ENCODE peak calls at places on chromosome 3, in four cellular contexts. A is K562, L is HepG2, O is A549. J is an unnamed sample.

GRCh38 chr3:147939425-147940196 is 530.4 kb downstream of the ZIC1 start:
- DNase-seq in A (no peak), L (no peak), O (no peak), J (no peak)

GRCh38 chr3:176767385-176767784 is 429.9 kb downstream of the TBL1XR1 start:
- DNase-seq in A (no peak), L (no peak), O (no peak), J (no peak)

GRCh38 chr3:136336329-136337100 is 86.4 kb downstream of the PCCB start:
- DNase-seq in A (no peak), L (no peak), O (no peak), J (no peak)

GRCh38 chr3:13698498-13698897 is 149.6 kb downstream of the FBLN2 start:
- DNase-seq in A (no peak), L (no peak), O (no peak), J (peak)

GRCh38 chr3:13108861-13109260 is 35.6 kb upstream of the IQSEC1 start:
- DNase-seq in A (no peak), L (no peak), O (no peak), J (no peak)

GRCh38 chr3:126649556-126650092 is 5.3 kb downstream of the TXNRD3 start:
- DNase-seq in A (no peak), L (no peak), O (no peak), J (no peak)

GRCh38 chr3:154791611-154792010 is 288.5 kb upstream of the MME start:
- DNase-seq in A (no peak), L (no peak), O (no peak), J (no peak)

GRCh38 chr3:194792368-194792767 is 106.7 kb downstream of the FAM43A start:
- DNase-seq in A (no peak), L (no peak), O (no peak), J (no peak)

GRCh38 chr3:195096053-195096452 is 174.9 kb downstream of the XXYLT1 start:
- DNase-seq in A (no peak), L (no peak), O (no peak), J (no peak)

GRCh38 chr3:13427662-13428603 is 7.8 kb upstream of the NUP210 start:
- DNase-seq in A (no peak), L (no peak), O (no peak), J (no peak)

GRCh38 chr3:169758353-169758994 is 6.4 kb downstream of the TERC start:
- DNase-seq in A (no peak), L (no peak), O (no peak), J (no peak)

GRCh38 chr3:143226678-143227291 is 107.2 kb downstream of the CHST2 start:
- DNase-seq in A (no peak), L (no peak), O (no peak), J (no peak)

GRCh38 chr3:120637836-120638559 is 41.9 kb downstream of the NDUFB4 start:
- DNase-seq in A (no peak), L (no peak), O (no peak), J (no peak)
- TF ChIP-seq NR3C1 in A (no peak), L (no peak), O (no peak), J (no peak)

GRCh38 chr3:186170516-186170915 is 61.6 kb upstream of the ETV5 start:
- DNase-seq in A (no peak), L (no peak), O (no peak), J (no peak)

GRCh38 chr3:186167646-186168045 is 58.8 kb upstream of the ETV5 start:
- DNase-seq in A (no peak), L (no peak), O (no peak), J (no peak)

GRCh38 chr3:186171528-186171927 is 62.6 kb upstream of the ETV5 start:
- DNase-seq in A (no peak), L (no peak), O (no peak), J (no peak)

GRCh38 chr3:186166491-186167288 is 57.8 kb upstream of the ETV5 start:
- DNase-seq in A (no peak), L (no peak), O (no peak), J (no peak)

GRCh38 chr3:186168976-186169375 is 60.1 kb upstream of the ETV5 start:
- DNase-seq in A (no peak), L (no peak), O (no peak), J (no peak)
- TF ChIP-seq NR3C1 in A (no peak), L (no peak), O (no peak), J (no peak)

GRCh38 chr3:53495518-53496501 is 1.4 kb downstream of the CACNA1D start:
- DNase-seq in A (no peak), L (no peak), O (no peak), J (peak)

GRCh38 chr3:53500165-53500777 is 5.9 kb downstream of the CACNA1D start:
- DNase-seq in A (no peak), L (no peak), O (no peak), J (no peak)

GRCh38 chr3:53496984-53497383 is 2.6 kb downstream of the CACNA1D start:
- DNase-seq in A (no peak), L (no peak), O (no peak), J (no peak)

GRCh38 chr3:53501203-53501602 is 6.8 kb downstream of the CACNA1D start:
- DNase-seq in A (no peak), L (no peak), O (no peak), J (no peak)

GRCh38 chr3:53498993-53499641 is 4.7 kb downstream of the CACNA1D start:
- DNase-seq in A (peak), L (peak), O (no peak), J (no peak)
- TF ChIP-seq NR3C1 in A (no peak), L (no peak), O (no peak), J (no peak)

DNA sequence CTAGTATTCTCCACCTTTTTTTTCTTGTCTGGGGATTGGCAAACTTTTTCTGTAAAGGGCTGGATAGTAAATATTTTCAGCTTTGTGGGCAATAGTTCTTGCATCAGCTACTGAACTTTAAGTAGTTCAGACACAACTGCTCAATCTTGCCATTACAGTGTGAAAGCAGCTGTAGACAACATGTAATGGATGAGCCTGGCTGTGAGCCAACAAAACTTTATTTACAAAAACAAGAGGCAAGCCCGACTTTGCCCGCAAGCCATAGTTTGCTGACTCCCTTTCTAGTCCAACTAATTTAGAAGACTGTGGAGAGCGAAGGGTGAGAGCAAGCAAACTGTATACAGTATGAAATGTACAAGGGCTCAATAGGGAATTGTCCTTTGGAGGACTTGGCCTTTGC is 6.2 kb downstream of the FRMD4B start:
- DNase-seq in A (no peak), L (no peak), O (no peak), J (no peak)
- TF ChIP-seq NR3C1 in A (no peak), L (no peak), O (no peak), J (no peak)

GRCh38 chr3:188305220-188305619 is 151.3 kb downstream of the LPP start:
- DNase-seq in A (no peak), L (peak), O (no peak), J (no peak)
- TF ChIP-seq NR3C1 in A (no peak), L (no peak), O (no peak), J (no peak)

GRCh38 chr3:52299247-52299657 is 11.6 kb downstream of the GLYCTK start:
- DNase-seq in A (no peak), L (no peak), O (no peak), J (no peak)

GRCh38 chr3:52301042-52301441 is 13.4 kb downstream of the GLYCTK start:
- DNase-seq in A (no peak), L (no peak), O (no peak), J (no peak)

GRCh38 chr3:52297242-52298146 is 9.9 kb downstream of the GLYCTK start:
- DNase-seq in A (no peak), L (no peak), O (no peak), J (no peak)

GRCh38 chr3:52298147-52299098 is 10.8 kb downstream of the GLYCTK start:
- DNase-seq in A (peak), L (no peak), O (no peak), J (peak)

GRCh38 chr3:52299815-52300611 is 12.4 kb downstream of the GLYCTK start:
- DNase-seq in A (peak), L (peak), O (no peak), J (peak)
- TF ChIP-seq NR3C1 in A (no peak), L (no peak), O (no peak), J (no peak)